ENCODE peak calls at places on chromosome 11, in six cellular contexts. P is activated naive CD8-positive, alpha-beta T cell treated with anti-CD3 and anti-CD28 coated beads, Interleukin-2, amount 50 U/mL, for 24 hours; X is iris pigment epithelial cell; O is PC-3; Q is skeletal muscle cell; Y is activated gamma-delta T cell treated with Interleukin-2 at 50 U/mL for 16 hours. G is an unnamed sample.

GRCh38 chr11:61892085-61892370 is 683 bp upstream of the FADS3 start:
- DNase-seq in P (peak; percentile 37), X (no peak), O (no peak), Q (no peak), Y (no peak), G (no peak)

GRCh38 chr11:18100926-18101656 is 4.8 kb downstream of the SAAL1 start:
- DNase-seq in P (no peak), X (no peak), O (no peak), Q (no peak), Y (no peak), G (no peak)

GRCh38 chr11:8250981-8251620 is 12.6 kb downstream of the LMO1 start:
- DNase-seq in P (no peak), X (no peak), O (no peak), Q (no peak), Y (peak; percentile 1), G (no peak)

GRCh38 chr11:3840870-3841425 is at the start of gene RHOG:
- DNase-seq in P (peak; percentile 95), X (peak; percentile 83), O (peak; percentile 57), Q (peak; percentile 42), Y (peak; percentile 67), G (no peak)

GRCh38 chr11:109940816-109941215 is 152.4 kb upstream of the ZC3H12C start:
- DNase-seq in P (no peak), X (peak; percentile 98), O (peak; percentile 97), Q (peak; percentile 64), Y (no peak), G (no peak)

GRCh38 chr11:6397156-6397555 is 6.9 kb downstream of the SMPD1 start:
- DNase-seq in P (no peak), X (no peak), O (no peak), Q (no peak), Y (no peak), G (no peak)

GRCh38 chr11:69718147-69718546 is 14.3 kb upstream of the FGF19 start:
- DNase-seq in P (peak; percentile 26), X (peak; percentile 31), O (peak; percentile 77), Q (no peak), Y (no peak), G (no peak)

GRCh38 chr11:68763181-68763721 is 11.9 kb upstream of the TESMIN start:
- DNase-seq in P (no peak), X (no peak), O (no peak), Q (no peak), Y (no peak), G (no peak)

GRCh38 chr11:117597083-117597482 is 199.9 kb downstream of the DSCAML1 start:
- DNase-seq in P (peak; percentile 56), X (peak; percentile 38), O (peak; percentile 56), Q (no peak), Y (peak; percentile 31), G (no peak)

GRCh38 chr11:69808708-69809107 is 10.5 kb downstream of the FGF3 start:
- DNase-seq in P (no peak), X (peak; percentile 50), O (no peak), Q (no peak), Y (no peak), G (peak; percentile 65)

GRCh38 chr11:61571337-61571736 is 9.5 kb downstream of the SYT7 start:
- DNase-seq in P (no peak), X (no peak), O (no peak), Q (no peak), Y (no peak), G (no peak)

GRCh38 chr11:5196731-5197130 is 3.8 kb downstream of the OR51V1 start:
- DNase-seq in P (no peak), X (peak; percentile 48), O (no peak), Q (no peak), Y (no peak), G (no peak)